ENCODE peak calls at places on chromosome 18, in six cellular contexts. T is HCT116, D is GM23338, S is endothelial cell of umbilical vein, F is neural progenitor cell, X is GM23248. H is an unnamed sample.
A peak's percentile ranks its signal among the peaks of the same experiment; 100 is the strongest.

GRCh38 chr18:77088977-77089795 is 43.4 kb downstream of the MBP start:
- DNase-seq in D (peak; percentile 79), S (no peak), X (no peak), F (no peak), T (peak; percentile 81), H (no peak)

GRCh38 chr18:67730884-67731283 is 214.4 kb upstream of the DSEL start:
- DNase-seq in D (no peak), S (peak; percentile 75), F (no peak), T (no peak), X (peak; percentile 85), H (peak; percentile 86)

GRCh38 chr18:79949571-79950439 is 1.6 kb downstream of the SLC66A2 start:
- DNase-seq in S (peak; percentile 26), T (no peak), D (no peak), F (no peak), X (peak; percentile 20), H (no peak)

GRCh38 chr18:40882468-40882867 is 1072.6 kb upstream of the PIK3C3 start:
- DNase-seq in D (no peak), X (no peak), T (no peak), F (no peak), S (no peak), H (no peak)

GRCh38 chr18:74507120-74507881 is 11.1 kb downstream of the CNDP2 start:
- DNase-seq in D (no peak), S (no peak), F (no peak), X (no peak), T (no peak), H (no peak)

GRCh38 chr18:24068945-24069693 is 54.6 kb downstream of the TTC39C start:
- DNase-seq in X (no peak), T (no peak), S (no peak), D (no peak), F (no peak), H (no peak)

GRCh38 chr18:56575819-56576663 is 62.4 kb downstream of the TXNL1 start:
- DNase-seq in X (peak; percentile 77), S (peak; percentile 82), T (peak; percentile 43), D (peak; percentile 76), F (peak; percentile 71), H (peak; percentile 47)

GRCh38 chr18:3554091-3554601 is 104.2 kb downstream of the TGIF1 start:
- DNase-seq in X (no peak), T (no peak), F (peak; percentile 81), D (peak; percentile 82), S (no peak), H (peak; percentile 33)

GRCh38 chr18:267380-267687 is 513 bp downstream of the THOC1 start:
- DNase-seq in S (no peak), X (no peak), D (peak; percentile 72), T (no peak), F (no peak), H (no peak)

GRCh38 chr18:11909597-11910026 is 1.5 kb upstream of the MPPE1 start:
- DNase-seq in F (no peak), D (no peak), S (peak; percentile 49), T (no peak), X (peak; percentile 81), H (peak; percentile 26)

GRCh38 chr18:59273936-59274928 is 978 bp upstream of the RAX start:
- DNase-seq in T (no peak), S (no peak), X (no peak), D (peak; percentile 75), F (peak; percentile 69), H (no peak)
- TF ChIP-seq EZH2 in T (no peak), S (peak; percentile 71), X (no peak), D (peak; percentile 61), F (no peak), H (no peak)

DNA sequence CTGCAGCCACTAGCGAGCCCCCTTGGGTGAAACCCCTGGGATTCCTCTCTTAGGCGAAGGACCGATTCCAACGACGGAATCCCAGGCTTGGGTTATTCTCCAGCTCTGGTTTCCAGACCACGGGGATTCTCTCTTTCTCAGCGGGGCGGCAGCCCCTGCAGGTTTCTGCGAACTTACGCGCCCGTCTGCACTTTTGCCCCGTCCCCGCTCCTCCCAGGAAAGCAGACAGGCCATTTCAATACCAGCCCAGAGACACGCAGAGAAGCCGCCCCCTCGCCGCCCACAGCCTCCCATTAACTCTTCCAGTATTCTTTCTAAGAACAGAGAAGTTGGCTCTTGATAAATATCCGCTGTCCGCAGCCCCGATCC is 1.2 kb downstream of the CBLN2 start:
- DNase-seq in T (no peak), F (peak; percentile 52), X (peak; percentile 1), S (peak; percentile 7), D (peak; percentile 13), H (no peak)
- TF ChIP-seq EZH2 in T (no peak), F (peak; percentile 68), X (no peak), S (peak; percentile 89), D (no peak), H (no peak)

DNA sequence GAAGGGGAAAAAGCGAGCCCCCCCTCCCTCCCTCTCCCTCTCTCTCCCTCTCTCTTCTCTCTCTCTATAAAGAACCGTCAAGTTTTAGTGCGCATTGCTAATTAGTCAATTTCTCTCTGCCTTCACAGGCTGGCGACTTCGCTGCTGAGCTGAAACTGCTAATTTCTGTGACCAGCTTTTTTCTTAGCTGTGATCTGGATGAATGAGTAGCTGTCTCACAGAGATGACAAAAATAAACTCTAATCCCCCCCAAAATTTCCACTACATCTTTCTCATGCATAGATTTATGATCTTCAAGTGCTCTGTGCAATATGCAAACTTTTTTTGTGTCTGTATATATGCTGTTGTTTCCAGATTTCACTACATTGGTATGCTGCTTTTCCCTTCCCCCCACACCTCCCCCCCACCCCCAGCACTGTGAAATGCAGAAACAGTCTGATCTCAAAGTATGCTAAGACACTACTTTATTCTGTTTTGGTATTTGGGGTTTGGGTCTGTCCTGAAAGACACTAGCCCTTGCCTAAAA is 427 bp upstream of the KLHL14 start:
- DNase-seq in T (no peak), S (no peak), X (no peak), D (no peak), F (no peak), H (no peak)
- TF ChIP-seq EZH2 in T (no peak), S (no peak), X (no peak), D (no peak), F (no peak), H (no peak)

GRCh38 chr18:58394046-58394445 is 234.8 kb downstream of the ALPK2 start:
- DNase-seq in D (no peak), F (no peak), X (peak; percentile 68), T (no peak), S (no peak), H (peak; percentile 80)
- TF ChIP-seq EZH2 in D (no peak), F (no peak), X (no peak), T (no peak), S (no peak), H (no peak)

H was measured in fibroblast of lung.